ENCODE peak calls at places on chromosome 9, in nine cellular contexts. One of them, this sample, is unnamed.

GRCh38 chr9:68599826-68600225 is 59.1 kb upstream of the TMEM252 start:
- DNase-seq in B cell: no peak
- DNase-seq in BJ: no peak
- DNase-seq in hepatocyte: no peak
- DNase-seq in bronchial epithelial cell: no peak
- DNase-seq in ascending aorta: no peak
- DNase-seq in upper lobe of left lung: no peak
- DNase-seq in AG09319: no peak
- DNase-seq in neural progenitor cell: no peak
- DNase-seq in this sample: no peak

GRCh38 chr9:38026021-38026809 is 42.8 kb downstream of the SHB start:
- DNase-seq in bronchial epithelial cell: peak; percentile 91
- DNase-seq in ascending aorta: peak; percentile 84
- DNase-seq in upper lobe of left lung: no peak
- DNase-seq in neural progenitor cell: no peak
- DNase-seq in B cell: no peak
- DNase-seq in BJ: peak; percentile 87
- DNase-seq in hepatocyte: peak; percentile 75
- DNase-seq in AG09319: no peak
- DNase-seq in this sample: no peak

GRCh38 chr9:96510258-96510657 is 60.3 kb downstream of the HABP4 start:
- DNase-seq in ascending aorta: no peak
- DNase-seq in B cell: no peak
- DNase-seq in AG09319: no peak
- DNase-seq in hepatocyte: no peak
- DNase-seq in upper lobe of left lung: no peak
- DNase-seq in neural progenitor cell: no peak
- DNase-seq in BJ: no peak
- DNase-seq in bronchial epithelial cell: no peak
- DNase-seq in this sample: no peak

GRCh38 chr9:112898872-112899281 is 8.2 kb upstream of the SLC46A2 start:
- DNase-seq in ascending aorta: no peak
- DNase-seq in neural progenitor cell: no peak
- DNase-seq in upper lobe of left lung: no peak
- DNase-seq in hepatocyte: no peak
- DNase-seq in bronchial epithelial cell: no peak
- DNase-seq in AG09319: no peak
- DNase-seq in B cell: no peak
- DNase-seq in BJ: no peak
- DNase-seq in this sample: no peak

GRCh38 chr9:130499804-130500263 is 55.1 kb downstream of the ASS1 start:
- DNase-seq in neural progenitor cell: no peak
- DNase-seq in B cell: no peak
- DNase-seq in AG09319: no peak
- DNase-seq in BJ: no peak
- DNase-seq in hepatocyte: peak; percentile 86
- DNase-seq in ascending aorta: no peak
- DNase-seq in upper lobe of left lung: no peak
- DNase-seq in bronchial epithelial cell: peak; percentile 63
- DNase-seq in this sample: peak; percentile 24

GRCh38 chr9:136178773-136179075 is 26.2 kb downstream of the LHX3 start:
- DNase-seq in BJ: no peak
- DNase-seq in hepatocyte: no peak
- DNase-seq in upper lobe of left lung: peak; percentile 49
- DNase-seq in bronchial epithelial cell: no peak
- DNase-seq in ascending aorta: no peak
- DNase-seq in neural progenitor cell: peak; percentile 61
- DNase-seq in AG09319: no peak
- DNase-seq in B cell: peak; percentile 29
- DNase-seq in this sample: no peak

GRCh38 chr9:6214903-6215302 is 704 bp upstream of the IL33 start:
- DNase-seq in BJ: no peak
- DNase-seq in ascending aorta: no peak
- DNase-seq in neural progenitor cell: no peak
- DNase-seq in upper lobe of left lung: no peak
- DNase-seq in B cell: no peak
- DNase-seq in AG09319: no peak
- DNase-seq in bronchial epithelial cell: no peak
- DNase-seq in hepatocyte: no peak
- DNase-seq in this sample: no peak

GRCh38 chr9:136943291-136944093 is 1.0 kb downstream of the FBXW5 start:
- DNase-seq in upper lobe of left lung: peak; percentile 82
- DNase-seq in BJ: no peak
- DNase-seq in AG09319: no peak
- DNase-seq in neural progenitor cell: peak; percentile 67
- DNase-seq in hepatocyte: peak; percentile 64
- DNase-seq in bronchial epithelial cell: no peak
- DNase-seq in B cell: no peak
- DNase-seq in ascending aorta: no peak
- DNase-seq in this sample: peak; percentile 60

GRCh38 chr9:72278959-72279358 is 86.0 kb downstream of the ZFAND5 start:
- DNase-seq in bronchial epithelial cell: no peak
- DNase-seq in AG09319: no peak
- DNase-seq in B cell: no peak
- DNase-seq in ascending aorta: no peak
- DNase-seq in BJ: no peak
- DNase-seq in upper lobe of left lung: no peak
- DNase-seq in hepatocyte: no peak
- DNase-seq in neural progenitor cell: no peak
- DNase-seq in this sample: no peak

GRCh38 chr9:33852216-33852826 is 35.4 kb downstream of the UBE2R2 start:
- DNase-seq in neural progenitor cell: peak; percentile 59
- DNase-seq in ascending aorta: peak; percentile 89
- DNase-seq in BJ: no peak
- DNase-seq in AG09319: no peak
- DNase-seq in upper lobe of left lung: no peak
- DNase-seq in hepatocyte: peak; percentile 61
- DNase-seq in bronchial epithelial cell: peak; percentile 44
- DNase-seq in B cell: peak; percentile 40
- DNase-seq in this sample: peak; percentile 67

GRCh38 chr9:88716636-88717035 is 181.7 kb downstream of the NXNL2 start:
- DNase-seq in ascending aorta: no peak
- DNase-seq in upper lobe of left lung: no peak
- DNase-seq in BJ: peak; percentile 60
- DNase-seq in neural progenitor cell: no peak
- DNase-seq in AG09319: no peak
- DNase-seq in B cell: no peak
- DNase-seq in hepatocyte: no peak
- DNase-seq in bronchial epithelial cell: no peak
- DNase-seq in this sample: no peak

GRCh38 chr9:104863180-104863883 is 64.6 kb downstream of the ABCA1 start:
- DNase-seq in BJ: peak; percentile 46
- DNase-seq in bronchial epithelial cell: peak; percentile 75
- DNase-seq in upper lobe of left lung: no peak
- DNase-seq in ascending aorta: no peak
- DNase-seq in hepatocyte: peak; percentile 78
- DNase-seq in B cell: peak; percentile 69
- DNase-seq in AG09319: peak; percentile 59
- DNase-seq in neural progenitor cell: peak; percentile 88
- DNase-seq in this sample: peak; percentile 65

GRCh38 chr9:71920456-71921189 is 9.2 kb downstream of the C9orf85 start:
- DNase-seq in B cell: no peak
- DNase-seq in bronchial epithelial cell: peak; percentile 10
- DNase-seq in hepatocyte: no peak
- DNase-seq in ascending aorta: no peak
- DNase-seq in neural progenitor cell: no peak
- DNase-seq in BJ: no peak
- DNase-seq in AG09319: no peak
- DNase-seq in upper lobe of left lung: no peak
- DNase-seq in this sample: no peak

GRCh38 chr9:78666818-78667429 is 370.0 kb downstream of the PSAT1 start:
- DNase-seq in neural progenitor cell: no peak
- DNase-seq in B cell: no peak
- DNase-seq in upper lobe of left lung: no peak
- DNase-seq in hepatocyte: no peak
- DNase-seq in BJ: no peak
- DNase-seq in ascending aorta: no peak
- DNase-seq in AG09319: no peak
- DNase-seq in bronchial epithelial cell: peak; percentile 24
- DNase-seq in this sample: no peak

GRCh38 chr9:81902601-81903000 is 25.6 kb upstream of the SPATA31D4 start:
- DNase-seq in B cell: no peak
- DNase-seq in bronchial epithelial cell: peak; percentile 51
- DNase-seq in hepatocyte: peak; percentile 19
- DNase-seq in BJ: no peak
- DNase-seq in AG09319: no peak
- DNase-seq in ascending aorta: no peak
- DNase-seq in neural progenitor cell: no peak
- DNase-seq in upper lobe of left lung: no peak
- DNase-seq in this sample: no peak

GRCh38 chr9:89314955-89315354 is 3.3 kb upstream of the SECISBP2 start:
- DNase-seq in ascending aorta: no peak
- DNase-seq in upper lobe of left lung: no peak
- DNase-seq in hepatocyte: no peak
- DNase-seq in bronchial epithelial cell: peak; percentile 8
- DNase-seq in AG09319: no peak
- DNase-seq in BJ: no peak
- DNase-seq in neural progenitor cell: no peak
- DNase-seq in B cell: no peak
- DNase-seq in this sample: no peak

GRCh38 chr9:136720251-136720886 is 8.0 kb downstream of the DIPK1B start:
- DNase-seq in BJ: no peak
- DNase-seq in upper lobe of left lung: no peak
- DNase-seq in hepatocyte: no peak
- DNase-seq in bronchial epithelial cell: no peak
- DNase-seq in B cell: no peak
- DNase-seq in ascending aorta: no peak
- DNase-seq in neural progenitor cell: peak; percentile 70
- DNase-seq in AG09319: no peak
- DNase-seq in this sample: no peak

DNA sequence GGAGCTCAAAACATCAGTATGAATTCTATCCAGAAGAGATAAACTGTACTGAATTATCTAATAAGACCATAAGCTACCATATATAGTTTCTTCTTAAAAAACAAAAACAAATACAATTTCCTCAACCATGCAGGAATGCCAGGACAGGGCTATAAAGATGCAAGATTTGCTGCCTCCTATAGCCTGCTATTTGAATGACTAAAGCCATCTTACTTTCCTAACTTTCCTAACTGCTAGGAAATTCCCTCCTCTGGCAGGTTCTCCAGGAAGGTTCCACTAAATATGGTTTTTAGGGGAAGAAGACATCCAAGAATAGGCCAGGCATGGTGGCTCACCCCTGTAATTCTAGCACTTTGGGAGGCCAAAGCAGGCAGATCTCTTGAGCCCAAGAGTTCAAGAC is 15.1 kb downstream of the KIF27 start:
- DNase-seq in neural progenitor cell: no peak
- DNase-seq in ascending aorta: no peak
- DNase-seq in B cell: no peak
- DNase-seq in upper lobe of left lung: no peak
- DNase-seq in BJ: no peak
- DNase-seq in hepatocyte: no peak
- DNase-seq in bronchial epithelial cell: no peak
- DNase-seq in AG09319: no peak
- DNase-seq in this sample: no peak
- TF ChIP-seq CTCF in neural progenitor cell: no peak
- TF ChIP-seq CTCF in ascending aorta: no peak
- TF ChIP-seq CTCF in B cell: no peak
- TF ChIP-seq CTCF in upper lobe of left lung: no peak
- TF ChIP-seq CTCF in BJ: no peak
- TF ChIP-seq CTCF in hepatocyte: no peak
- TF ChIP-seq CTCF in bronchial epithelial cell: no peak
- TF ChIP-seq CTCF in AG09319: no peak
- TF ChIP-seq CTCF in this sample: no peak

DNA sequence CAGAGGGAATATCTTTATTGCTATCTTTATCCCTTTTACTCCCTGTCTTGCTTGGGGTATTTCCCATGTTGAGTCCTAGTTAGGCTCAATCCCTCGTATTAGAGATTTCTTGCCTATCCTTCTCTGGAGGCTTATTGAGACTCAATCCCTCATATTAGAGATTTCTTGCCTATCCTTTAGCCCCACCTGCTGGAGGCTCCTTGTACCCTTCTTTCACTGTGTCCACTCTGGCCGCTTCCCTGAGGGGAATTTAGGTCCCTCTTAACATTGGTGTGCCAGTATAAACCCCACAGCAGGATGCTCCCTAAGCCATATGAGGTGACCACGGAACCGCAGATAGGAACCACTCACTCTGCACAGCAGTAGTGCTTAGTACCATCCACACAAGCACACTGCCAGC is 110.7 kb upstream of the MAMDC2 start:
- DNase-seq in bronchial epithelial cell: peak; percentile 10
- DNase-seq in BJ: no peak
- DNase-seq in upper lobe of left lung: no peak
- DNase-seq in AG09319: no peak
- DNase-seq in neural progenitor cell: peak; percentile 73
- DNase-seq in hepatocyte: peak; percentile 43
- DNase-seq in ascending aorta: no peak
- DNase-seq in B cell: no peak
- DNase-seq in this sample: peak; percentile 13
- TF ChIP-seq CTCF in bronchial epithelial cell: peak; percentile 29
- TF ChIP-seq CTCF in BJ: peak; percentile 27
- TF ChIP-seq CTCF in upper lobe of left lung: no peak
- TF ChIP-seq CTCF in AG09319: no peak
- TF ChIP-seq CTCF in neural progenitor cell: peak; percentile 65
- TF ChIP-seq CTCF in hepatocyte: peak; percentile 25
- TF ChIP-seq CTCF in ascending aorta: no peak
- TF ChIP-seq CTCF in B cell: no peak
- TF ChIP-seq CTCF in this sample: no peak

GRCh38 chr9:91029621-91030361 is 228.2 kb downstream of the SYK start:
- DNase-seq in neural progenitor cell: no peak
- DNase-seq in bronchial epithelial cell: no peak
- DNase-seq in B cell: no peak
- DNase-seq in hepatocyte: no peak
- DNase-seq in upper lobe of left lung: no peak
- DNase-seq in ascending aorta: no peak
- DNase-seq in AG09319: no peak
- DNase-seq in BJ: no peak
- DNase-seq in this sample: no peak
- TF ChIP-seq CTCF in neural progenitor cell: no peak
- TF ChIP-seq CTCF in bronchial epithelial cell: no peak
- TF ChIP-seq CTCF in B cell: no peak
- TF ChIP-seq CTCF in hepatocyte: no peak
- TF ChIP-seq CTCF in upper lobe of left lung: no peak
- TF ChIP-seq CTCF in ascending aorta: no peak
- TF ChIP-seq CTCF in AG09319: no peak
- TF ChIP-seq CTCF in BJ: no peak
- TF ChIP-seq CTCF in this sample: no peak

DNA sequence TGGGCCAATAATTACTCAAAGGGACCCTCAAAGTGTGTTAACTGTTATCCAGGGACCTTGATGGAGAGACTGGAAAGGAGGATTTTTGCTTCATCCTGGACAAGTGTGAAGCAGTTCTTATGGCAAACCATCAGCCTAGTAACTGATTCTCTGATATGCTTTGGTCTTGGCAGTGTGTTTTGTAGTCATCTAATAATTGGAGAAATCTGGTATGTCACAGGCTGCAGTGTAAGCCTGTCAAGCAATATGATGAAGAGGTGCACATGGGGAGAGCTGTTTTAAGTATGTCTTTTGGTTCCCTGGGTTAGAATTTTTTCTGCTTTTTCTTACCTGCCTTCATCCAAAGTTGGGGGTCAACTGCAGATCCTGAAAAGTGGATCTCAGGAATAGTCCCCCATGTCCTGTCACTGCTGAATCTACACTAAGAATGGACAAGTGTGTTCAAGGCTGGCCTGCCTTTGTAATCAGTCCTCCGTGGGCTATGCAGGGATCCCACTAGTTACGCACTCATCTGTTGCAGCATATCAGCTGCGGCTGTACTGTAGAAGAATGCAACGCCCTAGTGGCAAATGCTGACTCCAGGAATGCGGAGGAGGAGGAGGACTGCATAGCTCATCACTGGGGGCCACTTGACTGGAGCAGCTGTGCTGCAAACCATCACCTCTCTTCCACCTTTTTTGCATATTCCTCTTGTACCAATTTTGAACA is 1.9 kb downstream of the SPTAN1 start:
- DNase-seq in upper lobe of left lung: no peak
- DNase-seq in BJ: peak; percentile 43
- DNase-seq in B cell: no peak
- DNase-seq in ascending aorta: peak; percentile 84
- DNase-seq in hepatocyte: peak; percentile 84
- DNase-seq in AG09319: peak; percentile 60
- DNase-seq in bronchial epithelial cell: peak; percentile 83
- DNase-seq in neural progenitor cell: peak; percentile 85
- DNase-seq in this sample: peak; percentile 57
- TF ChIP-seq CTCF in upper lobe of left lung: no peak
- TF ChIP-seq CTCF in BJ: peak; percentile 11
- TF ChIP-seq CTCF in B cell: no peak
- TF ChIP-seq CTCF in ascending aorta: no peak
- TF ChIP-seq CTCF in hepatocyte: no peak
- TF ChIP-seq CTCF in AG09319: no peak
- TF ChIP-seq CTCF in bronchial epithelial cell: no peak
- TF ChIP-seq CTCF in neural progenitor cell: peak; percentile 23
- TF ChIP-seq CTCF in this sample: no peak

This sample was measured in activated CD8-positive, alpha-beta T cell treated with anti-CD3 and anti-CD28 coated beads for 36 hours.